ENCODE peak calls at places on chromosome 14, in six cellular contexts. X is coronary artery; J is uterus; H is heart left ventricle; Y is MM.1S; R is CD8-positive, alpha-beta T cell. V is an unnamed sample.
A peak's percentile ranks its signal among the peaks of the same experiment; 100 is the strongest.

GRCh38 chr14:94423465-94424056 is 29.0 kb downstream of the SERPINA11 start:
- DNase-seq in X (no peak), J (peak; percentile 25), H (peak; percentile 48), Y (peak; percentile 25), R (no peak), V (peak; percentile 80)

GRCh38 chr14:91927216-91927615 is 20.3 kb downstream of the FBLN5 start:
- DNase-seq in X (no peak), J (no peak), H (no peak), Y (no peak), R (no peak), V (no peak)

GRCh38 chr14:96461950-96462798 is 40.0 kb upstream of the PAPOLA start:
- DNase-seq in X (no peak), J (no peak), H (no peak), Y (no peak), R (no peak), V (no peak)

GRCh38 chr14:101497910-101498860 is 63.1 kb upstream of the DIO3 start:
- DNase-seq in X (peak; percentile 60), J (peak; percentile 33), H (no peak), Y (no peak), R (no peak), V (no peak)

GRCh38 chr14:96421236-96421635 is 29.3 kb downstream of the AK7 start:
- DNase-seq in X (no peak), J (no peak), H (no peak), Y (no peak), R (no peak), V (no peak)

GRCh38 chr14:44768935-44769334 is 192.8 kb downstream of the KLHL28 start:
- DNase-seq in X (no peak), J (no peak), H (no peak), Y (no peak), R (no peak), V (no peak)

GRCh38 chr14:101071493-101071891 is 168.0 kb upstream of the RTL1 start:
- DNase-seq in X (peak; percentile 35), J (peak; percentile 9), H (no peak), Y (no peak), R (no peak), V (no peak)

GRCh38 chr14:47675489-47676300 is at the start of gene MDGA2:
- DNase-seq in X (no peak), J (no peak), H (no peak), Y (no peak), R (no peak), V (peak; percentile 21)

GRCh38 chr14:81172353-81172752 is 48.4 kb downstream of the GTF2A1 start:
- DNase-seq in X (no peak), J (no peak), H (no peak), Y (no peak), R (no peak), V (no peak)

GRCh38 chr14:53187921-53188463 is 34.9 kb upstream of the DDHD1 start:
- DNase-seq in X (no peak), J (no peak), H (no peak), Y (no peak), R (no peak), V (no peak)

GRCh38 chr14:68947802-68948201 is 31.3 kb downstream of the ACTN1 start:
- DNase-seq in X (peak; percentile 97), J (peak; percentile 72), H (peak; percentile 90), Y (no peak), R (no peak), V (peak; percentile 27)

GRCh38 chr14:90443161-90444076 is 46.6 kb downstream of the CALM1 start:
- DNase-seq in X (no peak), J (no peak), H (no peak), Y (no peak), R (no peak), V (no peak)
- H3K4me3 ChIP-seq in X (no peak overlapping the region), J (no peak overlapping the region), H (no peak overlapping the region), Y (no peak overlapping the region), R (no peak overlapping the region), V (no peak overlapping the region)

DNA sequence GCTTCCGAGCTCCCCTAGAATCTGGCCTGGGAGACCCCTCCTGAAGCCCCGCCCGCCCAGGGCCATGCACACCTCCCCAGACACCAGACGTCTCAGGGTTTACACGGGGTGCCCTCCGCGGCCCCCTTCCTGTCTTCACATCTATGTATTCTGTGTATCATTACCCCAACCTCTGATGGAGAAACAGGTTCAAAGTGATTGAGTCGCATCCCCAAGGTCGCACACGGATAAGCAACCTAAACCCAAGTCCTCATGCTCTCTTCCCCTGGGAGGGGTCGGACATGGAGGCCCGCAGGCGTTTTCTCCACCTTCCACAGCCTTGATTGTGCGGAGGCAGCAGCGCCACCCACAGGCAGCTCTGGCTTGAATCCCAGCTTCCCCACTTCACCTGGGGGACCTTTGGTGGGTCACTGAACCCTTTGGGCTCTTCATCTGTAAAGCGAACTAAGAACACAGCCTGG is 237.3 kb downstream of the BCL11B start:
- DNase-seq in X (peak; percentile 65), J (no peak), H (no peak), Y (no peak), R (no peak), V (no peak)
- TF ChIP-seq CTCF in X (no peak), J (no peak), H (no peak), Y (no peak), R (no peak), V (no peak)

GRCh38 chr14:73741386-73741875 is 27.2 kb upstream of the PNMA1 start:
- DNase-seq in X (no peak), J (peak; percentile 66), H (peak; percentile 89), Y (no peak), R (peak; percentile 73), V (peak; percentile 79)

GRCh38 chr14:73740921-73741326 is 26.7 kb upstream of the PNMA1 start:
- DNase-seq in X (peak; percentile 89), J (peak; percentile 87), H (peak; percentile 76), Y (no peak), R (no peak), V (peak; percentile 65)

GRCh38 chr14:73743431-73743931 is 29.3 kb upstream of the PNMA1 start:
- DNase-seq in X (peak; percentile 74), J (no peak), H (peak; percentile 72), Y (peak; percentile 18), R (peak; percentile 68), V (no peak)

GRCh38 chr14:73742520-73743238 is 28.5 kb upstream of the PNMA1 start:
- DNase-seq in X (peak; percentile 73), J (no peak), H (no peak), Y (no peak), R (no peak), V (no peak)

DNA sequence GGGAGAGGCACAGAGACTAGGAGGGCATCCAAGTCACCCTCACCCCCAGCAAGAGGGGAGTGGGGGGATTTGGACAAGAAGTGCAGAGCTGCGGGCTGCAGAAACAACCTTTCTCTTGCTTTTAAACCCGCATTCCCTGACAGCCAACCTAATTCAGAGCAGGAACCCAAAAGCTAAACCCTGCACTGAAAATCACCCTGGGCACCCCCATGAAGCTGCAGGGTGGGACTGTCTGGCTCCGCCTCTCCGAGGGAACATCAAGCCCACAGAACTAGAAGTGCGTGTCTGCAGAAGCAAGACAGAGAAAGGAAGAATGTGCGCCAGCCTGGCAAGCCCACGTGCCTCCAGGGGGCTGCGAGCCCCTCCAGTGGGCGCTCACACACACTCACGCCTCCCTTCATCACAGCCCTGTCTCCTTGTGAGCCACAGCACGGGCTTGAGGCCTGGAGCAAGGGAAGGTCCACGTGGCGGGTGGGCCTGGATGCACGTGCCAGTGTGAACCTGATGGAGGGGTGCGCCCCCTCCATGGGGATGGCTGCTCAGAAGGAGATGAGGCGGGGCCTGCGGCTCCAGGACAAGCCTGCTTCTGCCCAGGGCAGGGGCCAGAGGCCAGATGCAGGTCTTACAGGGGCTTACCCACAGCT is 27.8 kb upstream of the PNMA1 start:
- DNase-seq in X (no peak), J (no peak), H (no peak), Y (no peak), R (peak; percentile 60), V (no peak)
- H3K27ac ChIP-seq in X (peak overlapping the region; percentile 78), J (peak overlapping the region; percentile 89), H (peak overlapping the region; percentile 70), Y (no peak overlapping the region), R (peak overlapping the region; percentile 29), V (peak overlapping the region; percentile 53)

DNA sequence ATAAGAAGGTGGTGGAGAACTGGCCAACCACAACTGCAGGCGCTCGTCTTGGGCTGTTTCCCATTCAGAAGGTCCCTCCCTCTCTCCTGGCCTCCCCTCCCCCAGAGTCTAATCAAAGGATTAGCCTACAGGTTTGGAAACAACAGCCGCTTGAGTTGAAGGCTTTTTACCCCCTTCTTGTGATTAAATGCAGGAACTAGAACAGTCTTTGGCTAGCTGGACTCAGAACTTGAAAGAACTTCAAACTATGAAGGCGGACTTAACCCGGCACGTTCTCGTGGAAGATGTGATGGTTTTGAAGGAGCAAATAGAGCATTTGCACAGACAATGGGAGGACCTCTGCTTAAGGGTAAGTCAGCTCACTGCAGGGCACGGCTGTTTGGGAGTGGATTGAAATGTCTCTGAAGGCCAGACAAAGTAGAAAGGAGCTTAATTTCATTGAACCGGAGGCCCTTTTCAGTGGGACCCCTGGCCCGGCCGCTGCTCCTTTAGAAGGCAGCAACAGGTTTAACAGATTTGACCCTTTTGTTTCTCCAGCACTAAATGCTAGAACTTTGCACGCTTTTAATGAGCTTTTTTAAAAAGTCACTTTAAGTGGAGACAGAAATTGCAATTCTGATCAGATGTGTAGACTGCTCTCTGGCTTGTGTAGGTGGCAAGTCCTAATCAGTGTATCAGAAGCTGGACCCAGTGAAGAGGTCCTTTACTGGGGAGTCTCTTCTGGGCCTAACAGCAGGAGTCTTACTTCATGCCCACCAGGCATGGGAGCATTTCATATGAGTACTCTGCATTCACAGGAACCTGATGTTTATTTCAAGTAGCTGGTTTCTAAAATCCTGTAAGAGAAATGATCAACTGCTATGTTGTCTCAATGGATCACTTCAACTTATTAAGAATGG is 107.7 kb downstream of the ESR2 start:
- DNase-seq in X (no peak), J (no peak), H (no peak), Y (no peak), R (no peak), V (no peak)
- H3K4me3 ChIP-seq in X (no peak overlapping the region), J (no peak overlapping the region), H (no peak overlapping the region), Y (no peak overlapping the region), R (no peak overlapping the region), V (peak overlapping the region; percentile 25)

DNA sequence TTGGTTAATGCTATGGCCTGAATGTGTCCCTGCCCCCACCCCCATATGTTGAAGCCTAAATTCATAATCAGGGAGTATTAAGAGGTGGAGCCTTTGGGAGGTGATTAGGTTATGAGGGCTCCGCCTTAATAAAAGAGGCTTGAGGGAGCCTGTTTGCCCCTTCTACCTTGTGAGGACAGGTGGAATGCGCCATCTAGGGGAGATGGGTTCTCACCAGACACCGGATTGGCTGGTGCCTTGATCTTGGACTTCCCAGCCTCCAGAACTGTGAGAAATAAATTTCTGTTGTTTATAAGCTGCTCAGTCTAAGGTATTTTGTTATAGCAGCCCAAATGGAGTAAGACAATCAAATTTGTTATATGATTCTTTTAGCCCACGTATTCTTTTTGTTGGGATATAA is 148.3 kb downstream of the PTCSC3 start:
- DNase-seq in X (no peak), J (no peak), H (no peak), Y (no peak), R (no peak), V (no peak)
- TF ChIP-seq CTCF in X (no peak), J (no peak), H (no peak), Y (no peak), R (no peak), V (no peak)

V was measured in cardiac muscle cell.